ENCODE peak calls at places on chromosome 4, in seven cellular contexts. C is AG08396, R is uterus, J is transverse colon, W is islet precursor cell, K is A549, M is left ventricle myocardium inferior. N is an unnamed sample.

GRCh38 chr4:158538176-158538575 is 16.5 kb downstream of the RXFP1 start:
- DNase-seq in C (no peak), R (no peak), J (no peak), W (no peak), K (no peak), M (no peak), N (no peak)

GRCh38 chr4:98516042-98516440 is 142.4 kb downstream of the TSPAN5 start:
- DNase-seq in C (peak; percentile 70), R (no peak), J (no peak), W (peak; percentile 85), K (peak; percentile 26), M (no peak), N (no peak)

GRCh38 chr4:93981594-93981993 is 153.0 kb downstream of the ATOH1 start:
- DNase-seq in C (no peak), R (no peak), J (no peak), W (no peak), K (no peak), M (no peak), N (no peak)

GRCh38 chr4:76641351-76641750 is 206.3 kb downstream of the SHROOM3 start:
- DNase-seq in C (no peak), R (no peak), J (no peak), W (no peak), K (no peak), M (no peak), N (peak; percentile 73)

GRCh38 chr4:95217197-95217596 is 331.6 kb downstream of the UNC5C start:
- DNase-seq in C (no peak), R (no peak), J (no peak), W (no peak), K (no peak), M (no peak), N (no peak)

GRCh38 chr4:78565971-78566372 is 14.4 kb downstream of the ANXA3 start:
- DNase-seq in C (no peak), R (no peak), J (no peak), W (peak; percentile 63), K (peak; percentile 48), M (no peak), N (no peak)

GRCh38 chr4:128880662-128881061 is 71.2 kb downstream of the JADE1 start:
- DNase-seq in C (no peak), R (no peak), J (no peak), W (no peak), K (no peak), M (no peak), N (no peak)

GRCh38 chr4:7630559-7631287 is 196.0 kb upstream of the PSAPL1 start:
- DNase-seq in C (peak; percentile 84), R (peak; percentile 71), J (no peak), W (peak; percentile 64), K (peak; percentile 38), M (peak; percentile 85), N (no peak)

GRCh38 chr4:180513076-180513475 is 1730.1 kb upstream of the TENM3 start:
- DNase-seq in C (no peak), R (no peak), J (no peak), W (no peak), K (no peak), M (no peak), N (no peak)

GRCh38 chr4:169311643-169312365 is 41.0 kb upstream of the SH3RF1 start:
- DNase-seq in C (peak; percentile 51), R (no peak), J (no peak), W (peak; percentile 79), K (peak; percentile 36), M (no peak), N (peak; percentile 75)

GRCh38 chr4:42048394-42048793 is 58.1 kb downstream of the SLC30A9 start:
- DNase-seq in C (peak; percentile 54), R (no peak), J (no peak), W (no peak), K (peak; percentile 8), M (no peak), N (peak; percentile 9)

GRCh38 chr4:39237179-39237578 is 54.9 kb downstream of the WDR19 start:
- DNase-seq in C (no peak), R (no peak), J (no peak), W (peak; percentile 78), K (no peak), M (no peak), N (no peak)

GRCh38 chr4:20192754-20193521 is 58.8 kb upstream of the SLIT2 start:
- DNase-seq in C (peak; percentile 22), R (no peak), J (no peak), W (no peak), K (no peak), M (no peak), N (no peak)

GRCh38 chr4:162506253-162506652 is 342.5 kb upstream of the FSTL5 start:
- DNase-seq in C (no peak), R (no peak), J (no peak), W (no peak), K (no peak), M (no peak), N (no peak)

N was measured in T47D.